ENCODE peak calls at places on chromosome 7, in seven cellular contexts. P is activated T-cell treated with anti-CD3 and anti-CD28 coated beads, Interleukin-2, amount 50 U/mL, for 4 hours; Y is NCI-H748 treated with DMSO at 0.1 percent for 48 hours; A is activated CD4-positive, alpha-beta T cell treated with anti-CD3 and anti-CD28 coated beads for 48 hours; L is heart left ventricle; R is NCI-H1105 treated with DMSO at 0.1 percent for 48 hours; H is fibroblast of gingiva. Z is an unnamed sample.

GRCh38 chr7:142583424-142583823 is 165.8 kb upstream of the PRSS1 start:
- DNase-seq in P (peak; percentile 9), L (no peak), A (peak; percentile 59), H (peak; percentile 70), Y (no peak), R (no peak), Z (peak; percentile 23)

GRCh38 chr7:2104716-2105115 is 128.0 kb downstream of the MAD1L1 start:
- DNase-seq in P (no peak), A (no peak), Y (no peak), L (no peak), R (no peak), H (peak; percentile 27), Z (no peak)

GRCh38 chr7:93016681-93017349 is 101.0 kb downstream of the SAMD9 start:
- DNase-seq in L (no peak), P (no peak), Y (no peak), R (no peak), A (no peak), H (no peak), Z (no peak)

GRCh38 chr7:87886875-87887274 is 10.6 kb downstream of the DBF4 start:
- DNase-seq in Y (no peak), L (no peak), A (no peak), R (peak; percentile 41), P (no peak), H (peak; percentile 36), Z (no peak)

GRCh38 chr7:132368246-132368900 is 207.9 kb downstream of the PLXNA4 start:
- DNase-seq in R (peak; percentile 96), H (no peak), A (no peak), L (no peak), P (no peak), Y (peak; percentile 7), Z (no peak)

GRCh38 chr7:134712196-134712595 is 65.5 kb downstream of the BPGM start:
- DNase-seq in P (no peak), Y (no peak), H (no peak), A (no peak), R (no peak), L (no peak), Z (no peak)

GRCh38 chr7:104801022-104801421 is 213.0 kb upstream of the KMT2E start:
- DNase-seq in L (no peak), H (no peak), P (no peak), R (no peak), Y (no peak), A (no peak), Z (no peak)

GRCh38 chr7:100407285-100408180 is 21.0 kb downstream of the ZCWPW1 start:
- DNase-seq in L (no peak), P (peak; percentile 19), Y (peak; percentile 29), A (peak; percentile 46), H (peak; percentile 57), R (peak; percentile 48), Z (peak; percentile 30)

GRCh38 chr7:116859323-116859722 is 3.1 kb upstream of the CAPZA2 start:
- DNase-seq in A (no peak), R (no peak), L (no peak), P (no peak), Y (peak; percentile 24), H (peak; percentile 76), Z (peak; percentile 33)

GRCh38 chr7:2688409-2689342 is 674 bp downstream of the AMZ1 start:
- DNase-seq in P (no peak), A (no peak), Y (no peak), H (no peak), L (no peak), R (no peak), Z (no peak)

GRCh38 chr7:140079121-140079536 is 16.4 kb upstream of the PARP12 start:
- DNase-seq in L (no peak), R (no peak), Y (no peak), A (no peak), H (no peak), P (no peak), Z (no peak)

GRCh38 chr7:105647591-105647990 is 66.3 kb upstream of the EFCAB10 start:
- DNase-seq in Y (peak; percentile 15), H (no peak), R (peak; percentile 19), P (no peak), L (no peak), A (peak; percentile 11), Z (no peak)

GRCh38 chr7:127437772-127438330 is 45.3 kb upstream of the ZNF800 start:
- DNase-seq in L (no peak), Y (no peak), R (no peak), H (peak; percentile 21), P (no peak), A (no peak), Z (peak; percentile 60)

GRCh38 chr7:90532231-90532929 is 62.9 kb downstream of the PTTG1IP2 start:
- DNase-seq in R (no peak), A (no peak), Y (no peak), L (no peak), P (no peak), H (no peak), Z (no peak)

GRCh38 chr7:118902600-118902999 is 678.1 kb downstream of the ANKRD7 start:
- DNase-seq in H (no peak), A (no peak), R (no peak), Y (no peak), P (no peak), L (no peak), Z (no peak)

GRCh38 chr7:43289826-43290225 is 177.4 kb downstream of the HECW1 start:
- DNase-seq in Y (no peak), H (no peak), R (no peak), L (no peak), P (no peak), A (no peak), Z (no peak)

GRCh38 chr7:50978633-50979215 is 196.0 kb upstream of the GRB10 start:
- DNase-seq in Y (no peak), H (no peak), L (no peak), R (no peak), P (no peak), A (no peak), Z (peak; percentile 34)

GRCh38 chr7:39624202-39624807 is 933 bp downstream of the RALA start:
- DNase-seq in R (peak; percentile 27), L (no peak), Y (peak; percentile 13), A (peak; percentile 15), H (peak; percentile 54), P (no peak), Z (no peak)

GRCh38 chr7:21939858-21940322 is 5.8 kb downstream of the CDCA7L start:
- DNase-seq in Y (no peak), P (no peak), R (no peak), H (no peak), L (no peak), A (no peak), Z (no peak)

GRCh38 chr7:97145068-97145467 is 27.6 kb downstream of the SDHAF3 start:
- DNase-seq in R (peak; percentile 54), H (peak; percentile 34), A (no peak), L (no peak), P (no peak), Y (peak; percentile 44), Z (no peak)

GRCh38 chr7:2718703-2718965 is 30.6 kb downstream of the AMZ1 start:
- DNase-seq in P (no peak), H (no peak), R (no peak), L (no peak), Y (no peak), A (no peak), Z (no peak)

GRCh38 chr7:40299097-40299496 is 164.3 kb downstream of the SUGCT start:
- DNase-seq in L (no peak), H (peak; percentile 57), R (no peak), A (peak; percentile 4), P (no peak), Y (no peak), Z (peak; percentile 51)

GRCh38 chr7:79282051-79282694 is 171.3 kb downstream of the MAGI2 start:
- DNase-seq in A (no peak), L (no peak), H (peak; percentile 87), R (peak; percentile 20), P (no peak), Y (no peak), Z (peak; percentile 66)

GRCh38 chr7:158849553-158850389 is 6.6 kb upstream of the DYNC2I1 start:
- DNase-seq in H (no peak), Y (no peak), A (no peak), R (no peak), L (no peak), P (no peak), Z (no peak)

GRCh38 chr7:8018961-8019360 is 50.4 kb downstream of the GLCCI1 start:
- DNase-seq in R (no peak), A (no peak), H (no peak), L (no peak), Y (no peak), P (no peak), Z (no peak)

GRCh38 chr7:114901771-114902170 is 20.1 kb upstream of the MDFIC start:
- DNase-seq in L (no peak), A (no peak), P (no peak), Y (no peak), H (no peak), R (no peak), Z (no peak)

GRCh38 chr7:24436131-24436920 is 136.9 kb upstream of the PALS2 start:
- DNase-seq in P (no peak), R (no peak), Y (no peak), A (no peak), L (no peak), H (no peak), Z (no peak)

GRCh38 chr7:138398857-138399256 is 61.2 kb upstream of the TRIM24 start:
- DNase-seq in A (no peak), R (no peak), L (no peak), Y (no peak), H (no peak), P (no peak), Z (no peak)

GRCh38 chr7:100942038-100942774 is 7.1 kb upstream of the MUC3A start:
- DNase-seq in R (no peak), P (no peak), A (no peak), L (no peak), H (no peak), Y (no peak), Z (no peak)

GRCh38 chr7:44149571-44150465 is 8.7 kb upstream of the MYL7 start:
- DNase-seq in R (no peak), A (no peak), L (no peak), Y (no peak), P (no peak), H (peak; percentile 21), Z (no peak)

GRCh38 chr7:131249003-131249402 is 78.7 kb upstream of the MKLN1 start:
- DNase-seq in R (no peak), H (peak; percentile 99), Y (no peak), A (no peak), P (no peak), L (peak; percentile 62), Z (peak; percentile 70)

GRCh38 chr7:1873421-1873820 is 203.3 kb downstream of the ELFN1 start:
- DNase-seq in H (no peak), L (no peak), Y (no peak), P (no peak), A (no peak), R (no peak), Z (no peak)

GRCh38 chr7:39540320-39540719 is 25.9 kb upstream of the YAE1 start:
- DNase-seq in H (no peak), P (no peak), L (no peak), R (no peak), A (no peak), Y (peak; percentile 65), Z (no peak)

GRCh38 chr7:131174855-131175254 is 152.8 kb upstream of the MKLN1 start:
- DNase-seq in H (no peak), Y (no peak), R (no peak), A (no peak), P (no peak), L (no peak), Z (no peak)